ENCODE peak calls at places on chromosomes 2 and 18, in seven cellular contexts. N is right lobe of liver; X is esophagus squamous epithelium; J is activated CD8-positive, alpha-beta T cell treated with anti-CD3 and anti-CD28 coated beads for 36 hours; R is heart left ventricle; G is spleen; S is neural progenitor cell. Q is an unnamed sample.

GRCh38 chr18:39825485-39825884 is 2129.5 kb upstream of the PIK3C3 start:
- DNase-seq in N (no peak), X (no peak), J (no peak), R (no peak), G (no peak), S (no peak), Q (no peak)

GRCh38 chr2:191319181-191319580 is 74.0 kb downstream of the MYO1B start:
- DNase-seq in N (no peak), X (no peak), J (no peak), R (no peak), G (no peak), S (no peak), Q (no peak)

GRCh38 chr2:152127628-152128027 is 28.8 kb upstream of the CACNB4 start:
- DNase-seq in N (no peak), X (no peak), J (no peak), R (no peak), G (no peak), S (no peak), Q (no peak)

GRCh38 chr2:229689307-229689839 is 25.0 kb downstream of the DNER start:
- DNase-seq in N (no peak), X (no peak), J (no peak), R (no peak), G (no peak), S (no peak), Q (no peak)

GRCh38 chr2:715038-715437 is 37.8 kb upstream of the TMEM18 start:
- DNase-seq in N (no peak), X (no peak), J (no peak), R (no peak), G (no peak), S (no peak), Q (no peak)

GRCh38 chr2:29806461-29806860 is 114.9 kb downstream of the ALK start:
- DNase-seq in N (no peak), X (no peak), J (no peak), R (no peak), G (no peak), S (no peak), Q (no peak)

GRCh38 chr2:148909114-148909513 is 34.1 kb downstream of the KIF5C start:
- DNase-seq in N (no peak), X (no peak), J (no peak), R (no peak), G (no peak), S (no peak), Q (no peak)

GRCh38 chr2:174985624-174986023 is 19.6 kb downstream of the CHN1 start:
- DNase-seq in N (no peak), X (no peak), J (no peak), R (no peak), G (no peak), S (peak; percentile 21), Q (no peak)

GRCh38 chr18:3458952-3459853 is 9.2 kb downstream of the TGIF1 start:
- DNase-seq in N (no peak), X (no peak), J (no peak), R (no peak), G (no peak), S (no peak), Q (no peak)

GRCh38 chr2:167100526-167100925 is 212.2 kb downstream of the XIRP2 start:
- DNase-seq in N (no peak), X (no peak), J (no peak), R (no peak), G (no peak), S (no peak), Q (no peak)

GRCh38 chr2:144513388-144514100 is 6.4 kb downstream of the ZEB2 start:
- DNase-seq in N (no peak), X (no peak), J (peak; percentile 23), R (no peak), G (peak; percentile 77), S (peak; percentile 53), Q (peak; percentile 68)

GRCh38 chr2:160687629-160688028 is 194.0 kb upstream of the RBMS1 start:
- DNase-seq in N (no peak), X (no peak), J (no peak), R (no peak), G (no peak), S (no peak), Q (no peak)

GRCh38 chr2:199410130-199410529 is 47.6 kb downstream of the SATB2 start:
- DNase-seq in N (no peak), X (no peak), J (no peak), R (no peak), G (no peak), S (no peak), Q (no peak)

GRCh38 chr18:48799724-48800315 is 150.9 kb downstream of the SMAD7 start:
- DNase-seq in N (no peak), X (no peak), J (no peak), R (peak; percentile 14), G (peak; percentile 48), S (no peak), Q (no peak)

DNA sequence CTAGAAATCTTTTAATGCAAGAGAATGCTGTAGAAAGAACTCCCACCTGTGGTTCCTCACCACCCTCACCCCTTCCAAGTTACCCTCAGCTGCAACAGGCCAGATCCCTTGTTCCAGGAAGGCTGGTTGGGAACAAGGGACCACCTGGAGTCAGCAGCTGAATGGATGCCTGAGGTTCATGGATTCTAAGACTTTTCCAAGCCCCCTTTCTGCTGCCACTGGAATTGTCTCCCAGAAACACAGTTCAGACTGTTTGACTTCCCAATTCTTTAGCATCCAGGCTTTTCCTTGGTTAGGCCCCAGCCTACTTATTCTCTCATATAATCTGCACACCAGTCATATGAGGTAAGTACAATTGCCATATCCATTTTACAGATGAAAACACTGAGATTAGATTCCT is 8.0 kb upstream of the ADCY3 start:
- DNase-seq in N (no peak), X (no peak), J (no peak), R (no peak), G (peak; percentile 22), S (no peak), Q (no peak)
- TF ChIP-seq CTCF in N (no peak), X (no peak), J (no peak), R (no peak), G (no peak), S (peak; percentile 26), Q (no peak)

GRCh38 chr2:134491796-134492441 is 226.9 kb downstream of the TMEM163 start:
- DNase-seq in N (peak; percentile 48), X (no peak), J (no peak), R (no peak), G (no peak), S (no peak), Q (no peak)
- TF ChIP-seq CTCF in N (peak; percentile 27), X (no peak), J (no peak), R (no peak), G (no peak), S (no peak), Q (no peak)

DNA sequence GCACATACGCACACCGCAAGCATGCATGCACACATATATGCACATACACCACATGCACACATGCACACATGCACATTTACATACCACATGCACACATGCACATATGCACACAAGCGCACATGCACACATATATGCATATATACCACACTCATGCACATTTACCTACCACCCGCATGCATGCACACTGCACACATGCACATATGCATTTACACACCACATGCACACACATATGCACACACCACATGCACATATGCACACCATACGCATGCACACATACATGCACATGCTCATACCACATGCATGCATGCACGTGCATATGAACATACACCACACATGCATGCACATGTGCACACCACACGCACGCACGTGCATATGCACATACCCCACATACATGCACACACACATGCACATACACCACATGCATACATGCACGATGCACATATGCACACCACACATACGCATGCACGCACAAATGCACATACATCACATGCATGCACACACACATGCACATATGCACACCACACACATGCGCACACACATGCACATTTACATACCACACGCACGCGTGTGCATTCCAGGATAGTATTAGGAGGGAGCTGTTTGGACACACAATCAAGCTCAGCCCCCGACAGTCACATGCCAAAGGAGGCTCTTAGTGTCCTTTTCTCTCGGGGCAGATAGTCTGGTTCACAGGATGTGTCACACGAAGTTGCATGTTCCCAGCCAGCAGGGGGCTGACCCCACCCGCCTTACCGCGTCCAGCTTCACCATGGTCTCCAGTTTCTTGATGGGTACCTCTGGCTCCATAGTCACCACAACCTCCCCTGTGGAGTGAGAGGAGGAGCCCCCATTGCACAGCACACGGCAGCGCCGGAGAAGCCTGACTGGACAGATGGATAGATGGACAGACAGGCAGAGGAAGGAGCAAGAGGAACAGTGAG is 5.9 kb downstream of the OTOF start:
- DNase-seq in N (no peak), X (no peak), J (no peak), R (no peak), G (peak; percentile 49), S (no peak), Q (no peak)
- TF ChIP-seq CTCF in N (peak; percentile 17), X (no peak), J (no peak), R (no peak), G (no peak), S (peak; percentile 8), Q (no peak)

DNA sequence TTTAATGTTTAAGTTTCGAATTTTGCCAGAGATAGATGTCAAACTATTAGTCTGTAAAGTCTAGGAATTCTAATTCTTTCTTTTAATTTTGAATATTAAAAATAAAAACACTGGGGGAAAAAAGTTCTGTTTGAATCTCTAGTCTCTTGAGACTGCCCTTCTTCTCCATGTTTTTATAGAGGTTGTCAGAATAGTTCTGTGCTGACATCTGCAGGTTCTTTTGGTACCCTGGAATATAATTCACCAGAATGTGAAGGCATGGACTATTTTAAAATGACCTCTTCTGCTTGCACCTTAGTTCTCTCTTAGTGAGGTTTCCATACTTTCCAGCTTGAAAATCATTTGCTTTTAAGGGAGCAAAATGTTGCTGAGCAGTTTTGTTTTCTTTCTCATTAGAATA is 121.0 kb upstream of the MSTN start:
- DNase-seq in N (no peak), X (no peak), J (no peak), R (no peak), G (no peak), S (no peak), Q (no peak)
- TF ChIP-seq CTCF in N (no peak), X (no peak), J (no peak), R (no peak), G (no peak), S (no peak), Q (no peak)

GRCh38 chr2:113285816-113286215 is 7.1 kb upstream of the PAX8 start:
- DNase-seq in N (no peak), X (no peak), J (no peak), R (no peak), G (no peak), S (no peak), Q (no peak)

GRCh38 chr2:113281920-113282746 is 3.4 kb upstream of the PAX8 start:
- DNase-seq in N (no peak), X (no peak), J (no peak), R (no peak), G (no peak), S (no peak), Q (no peak)

GRCh38 chr2:113283704-113284284 is 5.1 kb upstream of the PAX8 start:
- DNase-seq in N (peak; percentile 72), X (no peak), J (no peak), R (no peak), G (peak; percentile 83), S (no peak), Q (no peak)

GRCh38 chr2:113284481-113284880 is 5.8 kb upstream of the PAX8 start:
- DNase-seq in N (no peak), X (no peak), J (no peak), R (no peak), G (no peak), S (no peak), Q (no peak)

GRCh38 chr2:113282747-113283533 is 4.2 kb upstream of the PAX8 start:
- DNase-seq in N (peak; percentile 87), X (no peak), J (no peak), R (peak; percentile 50), G (peak; percentile 82), S (peak; percentile 16), Q (peak; percentile 77)
- TF ChIP-seq CTCF in N (peak; percentile 41), X (no peak), J (no peak), R (no peak), G (no peak), S (peak; percentile 25), Q (peak; percentile 58)